ENCODE peak calls at places on chromosomes 2 and 18, in nine cellular contexts. K is cardiac muscle cell, L is tibial artery, H is BJ, D is AG10803, P is brain microvascular endothelial cell, M is fibroblast of lung, G is OCI-LY7, V is psoas muscle. Z is an unnamed sample.
A peak's percentile ranks its signal among the peaks of the same experiment; 100 is the strongest.

GRCh38 chr2:212854766-212855165 is 296.6 kb downstream of the IKZF2 start:
- DNase-seq in P (no peak), D (no peak), M (no peak), L (no peak), K (no peak), G (no peak), V (no peak), H (no peak), Z (no peak)

GRCh38 chr2:236749346-236749745 is 179.7 kb downstream of the ACKR3 start:
- DNase-seq in G (no peak), L (peak; percentile 55), D (peak; percentile 63), P (peak; percentile 78), V (no peak), K (no peak), M (peak; percentile 91), H (peak; percentile 28), Z (no peak)

GRCh38 chr2:70546376-70546775 is 7.2 kb downstream of the TGFA start:
- DNase-seq in D (no peak), V (no peak), P (no peak), L (no peak), K (no peak), H (no peak), M (no peak), G (no peak), Z (no peak)

GRCh38 chr2:14535156-14535555 is 97.4 kb upstream of the LRATD1 start:
- DNase-seq in H (no peak), P (no peak), K (no peak), M (no peak), D (no peak), V (no peak), G (no peak), L (no peak), Z (no peak)

GRCh38 chr2:42028571-42029148 is 19.2 kb upstream of the PKDCC start:
- DNase-seq in L (no peak), H (no peak), G (no peak), D (no peak), M (peak; percentile 45), K (peak; percentile 55), V (peak; percentile 71), P (no peak), Z (no peak)

GRCh38 chr2:26670171-26670570 is 22.4 kb upstream of the KCNK3 start:
- DNase-seq in G (no peak), D (no peak), P (peak; percentile 7), L (peak; percentile 43), V (no peak), M (peak; percentile 65), H (no peak), K (peak; percentile 69), Z (no peak)

GRCh38 chr18:57029761-57030160 is 117.1 kb upstream of the BOD1L2 start:
- DNase-seq in L (no peak), D (no peak), V (no peak), H (no peak), M (no peak), G (no peak), P (no peak), K (peak; percentile 3), Z (no peak)

GRCh38 chr18:33579147-33579867 is 1.3 kb downstream of the ASXL3 start:
- DNase-seq in D (no peak), H (no peak), M (peak; percentile 23), L (no peak), G (peak; percentile 9), K (no peak), P (no peak), V (no peak), Z (no peak)

GRCh38 chr2:5330961-5331360 is 361.2 kb upstream of the SOX11 start:
- DNase-seq in M (no peak), P (no peak), G (no peak), V (no peak), D (no peak), H (no peak), K (no peak), L (no peak), Z (no peak)

GRCh38 chr18:23247363-23247762 is 112.1 kb downstream of the CABLES1 start:
- DNase-seq in V (no peak), L (no peak), G (no peak), P (no peak), H (no peak), D (no peak), M (no peak), K (no peak), Z (no peak)
- H3K4me3 ChIP-seq in V (no peak overlapping the region), L (no peak overlapping the region), G (no peak overlapping the region), P (no peak overlapping the region), H (no peak overlapping the region), D (no peak overlapping the region), M (no peak overlapping the region), K (no peak overlapping the region), Z (no peak overlapping the region)

DNA sequence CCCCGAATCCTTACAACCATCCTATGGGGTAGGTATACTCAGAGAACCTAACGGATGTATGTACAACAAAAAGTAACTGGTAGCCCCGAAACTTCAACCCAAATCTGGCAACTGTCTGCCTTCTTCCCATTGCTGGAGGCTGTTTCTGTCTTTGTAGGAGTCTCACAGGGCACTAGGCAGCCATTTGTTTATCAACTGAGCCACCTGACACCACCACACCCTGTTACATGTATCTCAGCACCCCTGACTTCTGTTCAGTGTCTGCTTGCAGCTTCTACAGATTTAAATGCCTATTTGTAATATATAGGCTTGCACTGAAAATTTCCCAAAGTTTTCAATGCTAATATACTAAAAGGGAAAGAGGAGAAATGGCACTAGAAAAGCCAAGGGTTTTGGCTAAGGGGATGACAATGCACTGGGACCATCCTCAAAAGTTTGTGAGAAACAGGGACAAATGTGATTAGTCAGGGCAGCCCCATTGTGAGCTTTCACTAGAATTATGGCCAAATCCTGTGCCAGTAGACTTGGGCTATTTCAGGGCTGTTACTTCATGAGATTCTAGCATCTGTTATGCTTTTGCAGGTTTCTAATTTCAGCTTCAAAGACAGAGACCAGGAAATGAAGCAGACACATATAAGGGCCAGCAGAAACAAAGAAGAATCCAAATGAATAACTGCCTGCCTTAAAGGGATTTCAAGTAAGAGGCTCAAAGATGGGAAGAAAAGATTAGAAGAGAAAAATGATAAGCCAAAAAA is 103.3 kb downstream of the MYO5B start:
- DNase-seq in V (no peak), H (no peak), L (no peak), P (no peak), G (no peak), D (no peak), K (no peak), M (peak; percentile 38), Z (no peak)
- H3K4me3 ChIP-seq in V (no peak overlapping the region), H (no peak overlapping the region), L (no peak overlapping the region), P (no peak overlapping the region), G (no peak overlapping the region), D (no peak overlapping the region), K (no peak overlapping the region), M (no peak overlapping the region), Z (no peak overlapping the region)

GRCh38 chr2:216292886-216293291 is 79.4 kb downstream of the MARCHF4 start:
- DNase-seq in P (no peak), G (no peak), K (no peak), D (peak; percentile 69), M (no peak), L (no peak), H (no peak), V (no peak), Z (no peak)

GRCh38 chr2:216294305-216294704 is 78.0 kb downstream of the MARCHF4 start:
- DNase-seq in K (no peak), L (no peak), D (no peak), P (no peak), H (no peak), M (no peak), G (no peak), V (no peak), Z (no peak)

GRCh38 chr2:216287251-216287650 is 85.0 kb downstream of the MARCHF4 start:
- DNase-seq in P (peak; percentile 39), D (peak; percentile 73), L (no peak), H (no peak), M (no peak), V (no peak), K (peak; percentile 20), G (no peak), Z (no peak)

GRCh38 chr2:216289470-216289869 is 82.8 kb downstream of the MARCHF4 start:
- DNase-seq in L (no peak), P (no peak), M (no peak), K (no peak), H (no peak), V (no peak), D (no peak), G (no peak), Z (no peak)

GRCh38 chr2:216292475-216292874 is 79.8 kb downstream of the MARCHF4 start:
- DNase-seq in H (no peak), P (no peak), K (no peak), G (no peak), M (no peak), D (no peak), L (no peak), V (no peak), Z (no peak)
- H3K4me3 ChIP-seq in H (no peak overlapping the region), P (no peak overlapping the region), K (no peak overlapping the region), G (no peak overlapping the region), M (no peak overlapping the region), D (no peak overlapping the region), L (no peak overlapping the region), V (no peak overlapping the region), Z (no peak overlapping the region)

GRCh38 chr2:661215-661635 is 16.0 kb downstream of the TMEM18 start:
- DNase-seq in D (no peak), V (no peak), M (no peak), H (no peak), K (no peak), L (no peak), P (no peak), G (no peak), Z (no peak)
- H3K4me3 ChIP-seq in D (no peak overlapping the region), V (no peak overlapping the region), M (no peak overlapping the region), H (no peak overlapping the region), K (no peak overlapping the region), L (no peak overlapping the region), P (no peak overlapping the region), G (no peak overlapping the region), Z (no peak overlapping the region)

GRCh38 chr2:55861733-55862132 is 61.8 kb downstream of the EFEMP1 start:
- DNase-seq in V (no peak), K (peak; percentile 66), H (no peak), P (no peak), G (no peak), L (peak; percentile 76), M (no peak), D (peak; percentile 60), Z (no peak)
- H3K4me3 ChIP-seq in V (no peak overlapping the region), K (no peak overlapping the region), H (no peak overlapping the region), P (no peak overlapping the region), G (no peak overlapping the region), L (no peak overlapping the region), M (no peak overlapping the region), D (no peak overlapping the region), Z (no peak overlapping the region)

GRCh38 chr2:68594674-68595492 is 48.5 kb upstream of the PROKR1 start:
- DNase-seq in G (peak; percentile 57), D (peak; percentile 49), P (peak; percentile 49), V (no peak), L (no peak), M (peak; percentile 16), H (peak; percentile 2), K (peak; percentile 57), Z (peak; percentile 50)
- H3K4me3 ChIP-seq in G (no peak overlapping the region), D (no peak overlapping the region), P (no peak overlapping the region), V (peak overlapping the region; percentile 20), L (no peak overlapping the region), M (no peak overlapping the region), H (no peak overlapping the region), K (no peak overlapping the region), Z (no peak overlapping the region)

Z was measured in Jurkat, Clone E6-1.